ENCODE peak calls at places on chromosomes 3 and 15, in ten cellular contexts. R, O, E, S, P, K, V, Z, C and U are unnamed samples.

GRCh38 chr3:107421170-107421792 is 44.0 kb downstream of the CCDC54 start:
- DNase-seq in S (no peak), Z (no peak), E (peak; percentile 63), O (no peak), V (peak; percentile 90), R (no peak), P (no peak), K (no peak), C (peak; percentile 87), U (no peak)

GRCh38 chr3:191414732-191415131 is 46.2 kb upstream of the PYDC2 start:
- DNase-seq in S (no peak), P (no peak), V (peak; percentile 9), R (no peak), Z (no peak), K (no peak), O (no peak), C (no peak), E (no peak), U (no peak)

GRCh38 chr15:98682992-98683701 is 34.8 kb downstream of the IGF1R start:
- DNase-seq in K (no peak), V (no peak), R (no peak), O (no peak), E (no peak), Z (no peak), S (no peak), P (no peak), C (no peak), U (no peak)

GRCh38 chr3:34212175-34212574 is 413.7 kb downstream of the PDCD6IP start:
- DNase-seq in K (no peak), R (peak; percentile 64), E (peak; percentile 24), C (no peak), S (no peak), P (no peak), Z (no peak), O (no peak), V (no peak), U (no peak)

GRCh38 chr3:155015776-155016451 is 64.2 kb upstream of the MME start:
- DNase-seq in V (no peak), R (no peak), S (no peak), P (no peak), O (no peak), Z (no peak), C (no peak), K (no peak), E (peak; percentile 27), U (no peak)

GRCh38 chr3:106281231-106281630 is 412.4 kb upstream of the CBLB start:
- DNase-seq in P (no peak), O (no peak), Z (no peak), E (peak; percentile 82), V (no peak), S (no peak), C (no peak), R (no peak), K (no peak), U (no peak)

GRCh38 chr15:100537326-100537725 is 8.6 kb upstream of the CERS3 start:
- DNase-seq in K (no peak), R (no peak), P (no peak), E (no peak), V (no peak), C (peak; percentile 19), O (no peak), Z (no peak), S (no peak), U (no peak)

GRCh38 chr15:69749797-69750196 is 297.2 kb downstream of the RPLP1 start:
- DNase-seq in V (no peak), E (no peak), K (no peak), R (no peak), Z (no peak), S (no peak), C (no peak), O (no peak), P (no peak), U (no peak)

GRCh38 chr3:132386259-132386658 is 31.0 kb upstream of the DNAJC13 start:
- DNase-seq in P (no peak), S (no peak), O (no peak), V (no peak), Z (no peak), K (no peak), R (no peak), C (no peak), E (peak; percentile 43), U (no peak)

GRCh38 chr3:196287066-196287404 is 491 bp downstream of the PCYT1A start:
- DNase-seq in K (peak; percentile 8), C (no peak), V (peak; percentile 45), R (no peak), Z (peak; percentile 11), P (no peak), S (no peak), E (peak; percentile 29), O (no peak), U (no peak)

GRCh38 chr15:41079717-41080116 is 36.4 kb downstream of the INO80 start:
- DNase-seq in K (no peak), P (no peak), R (no peak), Z (no peak), S (no peak), O (no peak), V (no peak), E (peak; percentile 65), C (no peak), U (no peak)

GRCh38 chr15:41080144-41080543 is 35.9 kb downstream of the INO80 start:
- DNase-seq in S (no peak), P (no peak), Z (no peak), O (no peak), C (no peak), K (no peak), E (no peak), R (no peak), V (no peak), U (no peak)

GRCh38 chr15:41085029-41085428 is 31.1 kb downstream of the INO80 start:
- DNase-seq in V (no peak), Z (no peak), E (no peak), K (no peak), P (no peak), C (peak; percentile 3), R (no peak), O (no peak), S (no peak), U (no peak)
- H3K36me3 ChIP-seq in V (peaks cover 86% of the 10 kb centered on the region), Z (no peaks in the 10 kb centered on the region), E (peaks cover 10% of the 10 kb centered on the region), K (peaks cover 82% of the 10 kb centered on the region), P (peaks cover 34% of the 10 kb centered on the region), C (peaks cover 41% of the 10 kb centered on the region), R (peaks cover 88% of the 10 kb centered on the region), O (peaks cover 70% of the 10 kb centered on the region), S (peaks cover 100% of the 10 kb centered on the region), U (peaks cover 88% of the 10 kb centered on the region)

GRCh38 chr3:172145287-172145686 is 105.9 kb downstream of the FNDC3B start:
- DNase-seq in S (no peak), E (no peak), R (no peak), C (no peak), P (no peak), O (no peak), V (no peak), Z (no peak), K (no peak), U (no peak)
- H3K4me1 ChIP-seq in S (peaks cover 36% of the 10 kb centered on the region), E (peaks cover 14% of the 10 kb centered on the region), R (peaks cover 29% of the 10 kb centered on the region), C (peaks cover 6% of the 10 kb centered on the region), P (no peaks in the 10 kb centered on the region), O (no peaks in the 10 kb centered on the region), V (peaks cover 76% of the 10 kb centered on the region), Z (peaks cover 6% of the 10 kb centered on the region), K (peaks cover 19% of the 10 kb centered on the region), U (peaks cover 23% of the 10 kb centered on the region)

DNA sequence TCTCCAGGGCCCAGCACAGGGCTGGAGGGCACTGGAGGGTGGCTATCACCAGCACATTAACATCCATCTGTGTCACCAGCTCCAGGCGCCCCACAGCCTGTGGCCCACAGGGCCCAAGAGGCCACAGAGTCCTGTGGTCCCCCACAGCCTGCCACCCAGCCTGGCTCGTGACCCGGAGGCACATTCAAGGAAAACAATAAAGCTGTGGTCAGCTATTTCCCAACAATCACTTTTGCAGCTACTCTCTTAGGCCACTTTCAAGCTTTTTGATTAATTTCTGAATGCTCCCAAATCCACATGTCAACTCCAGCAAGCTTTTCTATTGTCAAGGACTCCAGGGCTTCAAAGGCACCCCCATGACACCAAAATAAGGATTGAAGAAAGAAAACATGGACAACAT is 16.7 kb downstream of the IDH2 start:
- DNase-seq in S (no peak), V (no peak), R (no peak), Z (no peak), P (no peak), K (no peak), O (no peak), E (no peak), C (no peak), U (no peak)
- H3K36me3 ChIP-seq in S (peaks cover 70% of the 10 kb centered on the region), V (no peaks in the 10 kb centered on the region), R (peaks cover 43% of the 10 kb centered on the region), Z (no peaks in the 10 kb centered on the region), P (peaks cover 19% of the 10 kb centered on the region), K (peaks cover 60% of the 10 kb centered on the region), O (peaks cover 83% of the 10 kb centered on the region), E (peaks cover 5% of the 10 kb centered on the region), C (peaks cover 76% of the 10 kb centered on the region), U (no peaks in the 10 kb centered on the region)

GRCh38 chr15:41925209-41925608 is 31.4 kb upstream of the SPTBN5 start:
- DNase-seq in S (peak; percentile 1), K (no peak), Z (no peak), R (no peak), C (peak; percentile 54), O (no peak), P (no peak), V (no peak), E (no peak), U (no peak)
- H3K4me1 ChIP-seq in S (peaks cover 74% of the 10 kb centered on the region), K (peaks cover 8% of the 10 kb centered on the region), Z (peaks cover 12% of the 10 kb centered on the region), R (peaks cover 55% of the 10 kb centered on the region), C (peaks cover 5% of the 10 kb centered on the region), O (peaks cover 6% of the 10 kb centered on the region), P (no peaks in the 10 kb centered on the region), V (no peaks in the 10 kb centered on the region), E (peaks cover 26% of the 10 kb centered on the region), U (peaks cover 54% of the 10 kb centered on the region)

GRCh38 chr3:50351318-50351687 is 641 bp downstream of the CYB561D2 start:
- DNase-seq in E (no peak), R (no peak), O (no peak), V (no peak), K (no peak), C (no peak), S (no peak), Z (no peak), P (no peak), U (no peak)

GRCh38 chr3:50353231-50354004 is 2.8 kb downstream of the CYB561D2 start:
- DNase-seq in C (no peak), E (no peak), K (no peak), P (no peak), O (no peak), R (no peak), Z (no peak), S (no peak), V (no peak), U (no peak)

GRCh38 chr3:50350527-50351317 is at the start of the genes CYB561D2 and NPRL2:
- DNase-seq in E (peak; percentile 92), O (peak; percentile 85), Z (peak; percentile 94), C (peak; percentile 98), R (peak; percentile 98), S (peak; percentile 99), P (peak; percentile 99), K (peak; percentile 99), V (peak; percentile 95), U (peak; percentile 99)

GRCh38 chr3:50354186-50354764 is 3.6 kb downstream of the CYB561D2 start:
- DNase-seq in O (no peak), P (no peak), V (no peak), K (no peak), Z (no peak), E (no peak), C (no peak), R (no peak), S (no peak), U (no peak)

DNA sequence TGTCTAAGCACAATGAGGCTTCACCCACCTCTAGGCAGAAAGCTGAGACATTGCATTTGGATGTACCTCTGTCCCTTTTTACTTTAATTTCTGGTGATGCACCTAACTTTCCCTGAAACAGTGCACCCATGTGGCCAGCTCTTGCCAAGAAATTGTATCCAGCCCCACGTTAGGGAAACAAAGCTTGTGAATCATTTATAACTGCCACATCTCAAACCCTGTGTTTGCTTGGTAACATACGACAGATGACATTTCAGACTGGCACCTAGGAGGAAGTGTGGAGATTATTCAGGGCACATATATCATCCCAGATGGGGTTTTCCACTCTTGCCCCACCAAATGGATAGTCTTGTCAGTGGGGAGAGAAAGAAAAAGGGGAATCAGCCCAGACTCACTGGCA is 2.1 kb downstream of the CYB561D2 start:
- DNase-seq in R (no peak), O (no peak), Z (no peak), S (no peak), P (no peak), E (no peak), K (no peak), C (peak; percentile 34), V (no peak), U (no peak)
- H3K36me3 ChIP-seq in R (peaks cover 49% of the 10 kb centered on the region), O (peaks cover 77% of the 10 kb centered on the region), Z (no peaks in the 10 kb centered on the region), S (peaks cover 51% of the 10 kb centered on the region), P (no peaks in the 10 kb centered on the region), E (peaks cover 21% of the 10 kb centered on the region), K (peaks cover 51% of the 10 kb centered on the region), C (peaks cover 51% of the 10 kb centered on the region), V (no peaks in the 10 kb centered on the region), U (no peaks in the 10 kb centered on the region)